ENCODE peak calls at places on chromosome 17, in four cellular contexts. V is fibroblast of the aortic adventitia, X is NCI-H1092 treated with DMSO at 0.1 percent for 48 hours, S is A549. K is an unnamed sample.

GRCh38 chr17:60392845-60393702 is 1.1 kb upstream of the USP32 start:
- DNase-seq in V (peak), X (peak), S (peak), K (peak)

GRCh38 chr17:1686086-1686485 is 1.4 kb upstream of the PRPF8 start:
- DNase-seq in V (no peak), X (no peak), S (no peak), K (no peak)

GRCh38 chr17:57649731-57650484 is 95.2 kb downstream of the CCDC182 start:
- DNase-seq in V (no peak), X (no peak), S (peak), K (no peak)

GRCh38 chr17:10105513-10106001 is 92.8 kb downstream of the GAS7 start:
- DNase-seq in V (peak), X (no peak), S (no peak), K (no peak)

GRCh38 chr17:66564992-66565465 is 262.6 kb downstream of the PRKCA start:
- DNase-seq in V (peak), X (no peak), S (no peak), K (no peak)

GRCh38 chr17:14510136-14510535 is 209.3 kb downstream of the HS3ST3B1 start:
- DNase-seq in V (no peak), X (no peak), S (no peak), K (no peak)

GRCh38 chr17:80678621-80679020 is 134.0 kb downstream of the RPTOR start:
- DNase-seq in V (peak), X (no peak), S (no peak), K (no peak)

GRCh38 chr17:50428831-50429424 is 2.9 kb downstream of the ACSF2 start:
- DNase-seq in V (no peak), X (no peak), S (no peak), K (no peak)

GRCh38 chr17:34485999-34486398 is 93.4 kb upstream of the TMEM132E start:
- DNase-seq in V (no peak), X (no peak), S (no peak), K (no peak)

GRCh38 chr17:83080641-83081560 is 1.5 kb downstream of the METRNL start:
- DNase-seq in V (no peak), X (no peak), S (no peak), K (no peak)

GRCh38 chr17:28326114-28326513 is 7.1 kb downstream of the TMEM97 start:
- DNase-seq in V (no peak), X (no peak), S (no peak), K (peak)

GRCh38 chr17:81566461-81567126 is 14.4 kb upstream of the FAAP100 start:
- DNase-seq in V (peak), X (peak), S (peak), K (peak)

GRCh38 chr17:67376509-67376891 is 581 bp upstream of the PITPNC1 start:
- DNase-seq in V (peak), X (peak), S (no peak), K (no peak)

GRCh38 chr17:19317359-19318095 is 45.0 kb downstream of the B9D1 start:
- DNase-seq in V (peak), X (no peak), S (peak), K (peak)

GRCh38 chr17:76411247-76411646 is 26.8 kb downstream of the SPHK1 start:
- DNase-seq in V (no peak), X (no peak), S (no peak), K (no peak)

GRCh38 chr17:59331929-59332889 is 754 bp downstream of the YPEL2 start:
- DNase-seq in V (peak), X (no peak), S (no peak), K (no peak)

GRCh38 chr17:36755586-36755985 is 154.2 kb downstream of the MRM1 start:
- DNase-seq in V (no peak), X (peak), S (peak), K (peak)

GRCh38 chr17:75317671-75318070 is 28.4 kb upstream of the SLC25A19 start:
- DNase-seq in V (no peak), X (no peak), S (no peak), K (no peak)

GRCh38 chr17:63480192-63480784 is 3.4 kb downstream of the ACE start:
- DNase-seq in V (no peak), X (no peak), S (no peak), K (no peak)

GRCh38 chr17:74860999-74861553 is 1.4 kb upstream of the GRIN2C start:
- DNase-seq in V (no peak), X (no peak), S (no peak), K (peak)